ENCODE peak calls at places on chromosomes 6 and 20, in six cellular contexts. V, N, U, P, K and S are unnamed samples.

GRCh38 chr6:5619249-5619648 is 357.9 kb downstream of the FARS2 start:
- DNase-seq in V (no peak), N (no peak), K (no peak), P (no peak), U (no peak), S (no peak)

GRCh38 chr6:39484276-39484675 is 161.8 kb upstream of the KCNK16 start:
- DNase-seq in V (no peak), P (no peak), N (no peak), U (no peak), K (no peak), S (no peak)

GRCh38 chr20:19407731-19408130 is 195.3 kb downstream of the SLC24A3 start:
- DNase-seq in P (no peak), K (no peak), N (no peak), U (no peak), V (no peak), S (no peak)

GRCh38 chr20:32979201-32979998 is 24.8 kb downstream of the SUN5 start:
- DNase-seq in V (no peak), P (no peak), U (no peak), N (no peak), K (peak; percentile 39), S (no peak)

GRCh38 chr6:158737082-158737709 is 82.0 kb downstream of the EZR start:
- DNase-seq in V (no peak), K (no peak), N (no peak), P (no peak), U (no peak), S (no peak)

GRCh38 chr6:3403244-3404154 is 53.4 kb downstream of the SLC22A23 start:
- DNase-seq in U (no peak), P (peak; percentile 46), K (peak; percentile 78), V (no peak), N (no peak), S (no peak)

GRCh38 chr6:98272061-98272460 is 562.3 kb upstream of the POU3F2 start:
- DNase-seq in K (no peak), N (no peak), U (no peak), V (no peak), P (no peak), S (no peak)

GRCh38 chr6:143396497-143397228 is 53.8 kb downstream of the ADAT2 start:
- DNase-seq in P (no peak), U (no peak), N (no peak), V (no peak), K (no peak), S (no peak)

GRCh38 chr20:51385941-51386530 is 156.5 kb downstream of the NFATC2 start:
- DNase-seq in V (no peak), P (no peak), U (no peak), K (peak; percentile 84), N (peak; percentile 41), S (no peak)

GRCh38 chr20:24934101-24934661 is 14.9 kb upstream of the CST7 start:
- DNase-seq in V (no peak), K (peak; percentile 20), N (no peak), U (no peak), P (no peak), S (no peak)

GRCh38 chr20:21682576-21682975 is 22.9 kb upstream of the PAX1 start:
- DNase-seq in V (no peak), P (no peak), U (no peak), K (no peak), N (no peak), S (peak; percentile 20)

GRCh38 chr20:44959082-44959895 is 908 bp downstream of the TOMM34 start:
- DNase-seq in V (no peak), K (peak; percentile 67), U (peak; percentile 75), N (peak; percentile 86), P (no peak), S (peak; percentile 45)

GRCh38 chr6:148287979-148288378 is 54.7 kb upstream of the SASH1 start:
- DNase-seq in N (no peak), K (no peak), P (no peak), U (no peak), V (no peak), S (no peak)

GRCh38 chr20:19114410-19114809 is 98.0 kb upstream of the SLC24A3 start:
- DNase-seq in K (no peak), P (no peak), N (no peak), U (no peak), V (no peak), S (no peak)

GRCh38 chr20:43492101-43492500 is 15.4 kb upstream of the L3MBTL1 start:
- DNase-seq in P (no peak), K (no peak), V (no peak), U (no peak), N (peak; percentile 17), S (no peak)

GRCh38 chr6:20706293-20707165 is 172.3 kb downstream of the CDKAL1 start:
- DNase-seq in U (no peak), N (peak; percentile 73), V (no peak), K (no peak), P (no peak), S (no peak)

GRCh38 chr6:39007575-39007974 is 41.0 kb upstream of the GLP1R start:
- DNase-seq in P (no peak), K (no peak), U (no peak), N (no peak), V (no peak), S (no peak)

GRCh38 chr6:150456466-150456865 is 87.7 kb downstream of the IYD start:
- DNase-seq in U (no peak), V (no peak), P (no peak), N (no peak), K (no peak), S (no peak)

GRCh38 chr6:89084542-89084941 is 4.0 kb downstream of the PNRC1 start:
- DNase-seq in U (no peak), N (no peak), P (no peak), K (no peak), V (no peak), S (no peak)

GRCh38 chr6:135390450-135390849 is 107.1 kb downstream of the AHI1 start:
- DNase-seq in K (no peak), V (no peak), U (no peak), N (no peak), P (no peak), S (no peak)

GRCh38 chr6:22045261-22045912 is 251.4 kb downstream of the PRL start:
- DNase-seq in K (no peak), N (no peak), U (no peak), P (no peak), V (no peak), S (no peak)

GRCh38 chr20:9615118-9615517 is 100.7 kb downstream of the LAMP5 start:
- DNase-seq in N (no peak), P (no peak), K (no peak), U (no peak), V (no peak), S (no peak)

GRCh38 chr6:25279748-25280616 is 808 bp downstream of the CARMIL1 start:
- DNase-seq in U (no peak), V (no peak), K (peak; percentile 89), P (no peak), N (no peak), S (peak; percentile 61)

GRCh38 chr20:55684578-55684977 is 320.7 kb downstream of the CBLN4 start:
- DNase-seq in V (no peak), U (no peak), N (no peak), P (no peak), K (no peak), S (no peak)

GRCh38 chr6:169340395-169340794 is 86.7 kb upstream of the THBS2 start:
- DNase-seq in K (no peak), U (peak; percentile 82), V (no peak), P (no peak), N (no peak), S (no peak)
- H3K4me3 ChIP-seq in K (no peak overlapping the region), U (no peak overlapping the region), V (no peak overlapping the region), P (no peak overlapping the region), N (no peak overlapping the region), S (no peak overlapping the region)

GRCh38 chr6:166728884-166729530 is 102.0 kb upstream of the RPS6KA2 start:
- DNase-seq in N (no peak), V (no peak), U (no peak), P (no peak), K (no peak), S (no peak)

GRCh38 chr6:166724576-166724975 is 97.5 kb upstream of the RPS6KA2 start:
- DNase-seq in V (no peak), N (no peak), U (no peak), K (peak; percentile 30), P (no peak), S (peak; percentile 10)

GRCh38 chr6:166726193-166726592 is 99.1 kb upstream of the RPS6KA2 start:
- DNase-seq in P (no peak), K (peak; percentile 47), V (no peak), U (no peak), N (no peak), S (no peak)

GRCh38 chr6:166722779-166723178 is 95.7 kb upstream of the RPS6KA2 start:
- DNase-seq in V (no peak), U (no peak), P (no peak), K (no peak), N (no peak), S (no peak)

GRCh38 chr6:166725571-166725970 is 98.5 kb upstream of the RPS6KA2 start:
- DNase-seq in K (peak; percentile 48), N (no peak), U (no peak), V (no peak), P (no peak), S (no peak)
- H3K9me3 ChIP-seq in K (no peaks in the 10 kb centered on the region), N (no peaks in the 10 kb centered on the region), U (no peaks in the 10 kb centered on the region), V (no peaks in the 10 kb centered on the region), P (no peaks in the 10 kb centered on the region), S (no peaks in the 10 kb centered on the region)

DNA sequence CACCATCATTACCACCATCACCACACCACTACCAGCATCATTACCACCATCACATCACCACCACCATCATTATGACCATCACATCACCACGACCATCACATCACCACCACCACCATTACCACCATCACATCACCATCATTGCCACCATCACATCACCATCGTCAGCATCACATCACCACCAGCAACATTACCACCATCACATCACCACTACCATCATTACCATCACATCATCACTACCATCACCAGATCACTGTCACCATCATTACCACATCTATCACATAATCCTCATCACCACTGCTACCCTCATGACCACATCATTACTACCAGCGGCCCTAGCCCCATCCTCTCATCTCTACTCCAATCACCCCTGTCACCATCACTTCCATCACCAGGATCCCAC is 3.5 kb upstream of the SLC22A7 start:
- DNase-seq in K (no peak), N (no peak), V (no peak), P (no peak), U (peak; percentile 2), S (no peak)
- H3K4me1 ChIP-seq in K (peaks cover 3% of the 10 kb centered on the region), N (no peaks in the 10 kb centered on the region), V (no peaks in the 10 kb centered on the region), P (no peaks in the 10 kb centered on the region), U (no peaks in the 10 kb centered on the region), S (no peaks in the 10 kb centered on the region)

DNA sequence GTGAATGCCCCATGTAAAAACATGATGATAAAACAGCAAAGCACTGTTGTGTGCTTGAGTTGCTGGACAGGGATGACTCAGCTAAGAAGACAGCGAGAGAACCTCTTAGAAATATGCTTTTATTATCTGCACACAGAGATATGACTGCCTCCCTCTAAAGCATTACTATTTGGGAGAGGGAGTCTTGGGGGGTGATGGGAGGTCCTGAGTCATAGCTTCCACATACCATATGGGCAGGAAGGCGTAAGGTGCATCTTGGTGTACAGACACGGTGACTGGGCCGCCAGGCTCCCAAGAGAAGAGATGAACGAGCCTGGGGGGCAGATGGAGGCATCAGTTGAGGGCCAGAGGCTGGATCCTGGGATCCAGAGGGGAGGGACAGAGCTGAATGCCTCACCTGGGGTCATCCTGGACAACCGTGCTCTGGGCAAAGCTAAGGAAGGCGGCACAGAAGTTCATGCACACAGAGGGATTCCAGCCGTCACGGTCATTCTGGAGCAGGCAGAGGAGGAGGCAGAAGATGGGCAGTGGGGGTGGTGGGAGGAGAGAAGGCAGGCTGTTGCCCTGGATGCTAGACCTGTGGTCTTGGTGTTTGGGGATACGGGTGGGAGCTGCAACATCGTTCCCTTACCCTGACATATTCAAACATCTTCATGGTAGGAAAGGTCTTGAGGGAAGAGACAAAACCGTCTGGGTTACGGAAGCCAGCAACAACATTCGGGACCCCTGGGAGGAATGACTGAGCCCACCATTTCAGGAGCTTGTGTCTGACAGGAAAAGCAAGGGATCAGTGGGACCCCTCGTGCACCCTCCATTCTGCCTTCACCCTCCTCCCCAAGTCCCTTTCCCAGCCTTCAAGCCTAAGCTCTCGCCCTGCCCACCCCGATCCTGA is 2.0 kb downstream of the DXO start:
- DNase-seq in K (no peak), P (no peak), V (no peak), N (peak; percentile 55), U (no peak), S (no peak)
- H3K4me3 ChIP-seq in K (no peak overlapping the region), P (no peak overlapping the region), V (no peak overlapping the region), N (no peak overlapping the region), U (peak overlapping the region; percentile 78), S (no peak overlapping the region)